ENCODE peak calls at places on chromosomes 3 and 15, in eight cellular contexts. A is CD4-positive, alpha-beta T cell; G is NCI-H82; J is tibial nerve; Z is IMR-90; Q is NCI-H2029; P is amniotic stem cell; W is skeletal muscle cell. F is an unnamed sample.

GRCh38 chr3:4581040-4581439 is 87.9 kb downstream of the ITPR1 start:
- DNase-seq in P (no peak), A (no peak), Z (no peak), G (no peak), Q (no peak), W (peak; percentile 37), J (no peak), F (peak; percentile 28)

GRCh38 chr3:114519415-114519814 is 225.6 kb downstream of the TIGIT start:
- DNase-seq in Q (no peak), P (no peak), W (no peak), G (peak; percentile 47), J (no peak), Z (peak; percentile 81), A (no peak), F (peak; percentile 92)

GRCh38 chr15:39583586-39584265 is 2.8 kb downstream of the THBS1 start:
- DNase-seq in A (no peak), G (peak; percentile 56), Q (no peak), W (no peak), Z (peak; percentile 73), J (no peak), P (no peak), F (peak; percentile 62)

GRCh38 chr3:458614-459375 is 262.2 kb downstream of the CHL1 start:
- DNase-seq in A (no peak), Q (no peak), W (no peak), Z (no peak), G (peak; percentile 28), P (no peak), J (no peak), F (no peak)

GRCh38 chr3:170942011-170942410 is 33.6 kb upstream of the EIF5A2 start:
- DNase-seq in J (no peak), A (no peak), Q (peak; percentile 28), W (no peak), P (no peak), G (no peak), Z (no peak), F (no peak)

GRCh38 chr3:43996379-43997301 is 245.0 kb upstream of the TOPAZ1 start:
- DNase-seq in Z (no peak), P (no peak), Q (peak; percentile 76), A (no peak), J (no peak), W (no peak), G (peak; percentile 71), F (peak; percentile 20)

GRCh38 chr3:73435055-73435454 is 189.7 kb downstream of the PDZRN3 start:
- DNase-seq in W (no peak), G (no peak), Q (no peak), P (no peak), A (no peak), J (no peak), Z (no peak), F (no peak)

GRCh38 chr3:120102232-120102631 is 8.0 kb upstream of the GSK3B start:
- DNase-seq in P (no peak), W (no peak), Z (no peak), Q (no peak), J (no peak), G (no peak), A (no peak), F (no peak)

GRCh38 chr15:42413914-42414313 is 54.6 kb downstream of the CAPN3 start:
- DNase-seq in Z (no peak), W (no peak), G (no peak), Q (no peak), A (no peak), P (no peak), J (no peak), F (no peak)

GRCh38 chr3:107962946-107963345 is 127.9 kb downstream of the CD47 start:
- DNase-seq in G (peak; percentile 62), J (no peak), W (no peak), Q (no peak), P (no peak), Z (peak; percentile 36), A (no peak), F (peak; percentile 13)

F was measured in mesenchymal stem cell.